ENCODE peak calls at places on chromosomes 16 and 17, in four cellular contexts. One of them, this sample, is unnamed.

GRCh38 chr16:76193851-76194620 is 83.2 kb upstream of the CNTNAP4 start:
- DNase-seq in GM12865: no peak
- DNase-seq in stimulated activated CD8-positive, alpha-beta memory T cell treated with anti-CD3 and anti-CD28 coated beads, Interleukin-4, amount 100 ng/mL, for 48 hours: no peak
- DNase-seq in ELR: no peak
- DNase-seq in this sample: no peak

GRCh38 chr17:78558181-78558850 is 18.9 kb downstream of the DNAH17 start:
- DNase-seq in ELR: peak; percentile 46
- DNase-seq in stimulated activated CD8-positive, alpha-beta memory T cell treated with anti-CD3 and anti-CD28 coated beads, Interleukin-4, amount 100 ng/mL, for 48 hours: no peak
- DNase-seq in GM12865: no peak
- DNase-seq in this sample: no peak

GRCh38 chr17:6427284-6427781 is 7.6 kb downstream of the AIPL1 start:
- DNase-seq in GM12865: peak; percentile 74
- DNase-seq in stimulated activated CD8-positive, alpha-beta memory T cell treated with anti-CD3 and anti-CD28 coated beads, Interleukin-4, amount 100 ng/mL, for 48 hours: peak; percentile 63
- DNase-seq in ELR: peak; percentile 40
- DNase-seq in this sample: peak; percentile 50

GRCh38 chr16:15770107-15770506 is 86.7 kb downstream of the MYH11 start:
- DNase-seq in GM12865: no peak
- DNase-seq in ELR: no peak
- DNase-seq in stimulated activated CD8-positive, alpha-beta memory T cell treated with anti-CD3 and anti-CD28 coated beads, Interleukin-4, amount 100 ng/mL, for 48 hours: no peak
- DNase-seq in this sample: no peak

GRCh38 chr17:37221865-37222264 is 153.9 kb upstream of the C17orf78 start:
- DNase-seq in ELR: no peak
- DNase-seq in stimulated activated CD8-positive, alpha-beta memory T cell treated with anti-CD3 and anti-CD28 coated beads, Interleukin-4, amount 100 ng/mL, for 48 hours: no peak
- DNase-seq in GM12865: no peak
- DNase-seq in this sample: no peak

GRCh38 chr17:47102914-47103313 is 86.2 kb downstream of the CDC27 start:
- DNase-seq in ELR: no peak
- DNase-seq in GM12865: no peak
- DNase-seq in stimulated activated CD8-positive, alpha-beta memory T cell treated with anti-CD3 and anti-CD28 coated beads, Interleukin-4, amount 100 ng/mL, for 48 hours: no peak
- DNase-seq in this sample: no peak

GRCh38 chr16:24975428-24975889 is 39.7 kb downstream of the ARHGAP17 start:
- DNase-seq in ELR: peak; percentile 43
- DNase-seq in GM12865: peak; percentile 89
- DNase-seq in stimulated activated CD8-positive, alpha-beta memory T cell treated with anti-CD3 and anti-CD28 coated beads, Interleukin-4, amount 100 ng/mL, for 48 hours: no peak
- DNase-seq in this sample: peak; percentile 66

GRCh38 chr16:56985962-56986360 is 3.4 kb upstream of the NLRC5 start:
- DNase-seq in stimulated activated CD8-positive, alpha-beta memory T cell treated with anti-CD3 and anti-CD28 coated beads, Interleukin-4, amount 100 ng/mL, for 48 hours: no peak
- DNase-seq in GM12865: no peak
- DNase-seq in ELR: no peak
- DNase-seq in this sample: no peak

GRCh38 chr17:79485991-79486390 is 124.9 kb downstream of the RBFOX3 start:
- DNase-seq in stimulated activated CD8-positive, alpha-beta memory T cell treated with anti-CD3 and anti-CD28 coated beads, Interleukin-4, amount 100 ng/mL, for 48 hours: no peak
- DNase-seq in GM12865: no peak
- DNase-seq in ELR: no peak
- DNase-seq in this sample: no peak

GRCh38 chr16:68400083-68400923 is 48.0 kb downstream of the SMPD3 start:
- DNase-seq in ELR: no peak
- DNase-seq in stimulated activated CD8-positive, alpha-beta memory T cell treated with anti-CD3 and anti-CD28 coated beads, Interleukin-4, amount 100 ng/mL, for 48 hours: peak; percentile 46
- DNase-seq in GM12865: no peak
- DNase-seq in this sample: no peak

GRCh38 chr16:67302882-67303434 is 23.6 kb downstream of the KCTD19 start:
- DNase-seq in ELR: no peak
- DNase-seq in GM12865: no peak
- DNase-seq in stimulated activated CD8-positive, alpha-beta memory T cell treated with anti-CD3 and anti-CD28 coated beads, Interleukin-4, amount 100 ng/mL, for 48 hours: no peak
- DNase-seq in this sample: no peak

GRCh38 chr16:75244844-75245758 is 6.3 kb downstream of the BCAR1 start:
- DNase-seq in stimulated activated CD8-positive, alpha-beta memory T cell treated with anti-CD3 and anti-CD28 coated beads, Interleukin-4, amount 100 ng/mL, for 48 hours: no peak
- DNase-seq in GM12865: peak; percentile 43
- DNase-seq in ELR: peak; percentile 98
- DNase-seq in this sample: no peak

GRCh38 chr17:64780096-64781012 is 118.2 kb upstream of the SMURF2 start:
- DNase-seq in ELR: peak; percentile 54
- DNase-seq in GM12865: peak; percentile 55
- DNase-seq in stimulated activated CD8-positive, alpha-beta memory T cell treated with anti-CD3 and anti-CD28 coated beads, Interleukin-4, amount 100 ng/mL, for 48 hours: peak; percentile 83
- DNase-seq in this sample: no peak

GRCh38 chr16:2897110-2897509 is 14.1 kb downstream of the FLYWCH2 start:
- DNase-seq in stimulated activated CD8-positive, alpha-beta memory T cell treated with anti-CD3 and anti-CD28 coated beads, Interleukin-4, amount 100 ng/mL, for 48 hours: no peak
- DNase-seq in ELR: no peak
- DNase-seq in GM12865: peak; percentile 45
- DNase-seq in this sample: no peak

GRCh38 chr17:81865733-81866439 is 5.3 kb downstream of the ARHGDIA start:
- DNase-seq in GM12865: no peak
- DNase-seq in stimulated activated CD8-positive, alpha-beta memory T cell treated with anti-CD3 and anti-CD28 coated beads, Interleukin-4, amount 100 ng/mL, for 48 hours: peak; percentile 39
- DNase-seq in ELR: peak; percentile 32
- DNase-seq in this sample: no peak

GRCh38 chr17:28173071-28173561 is 130.6 kb downstream of the NLK start:
- DNase-seq in stimulated activated CD8-positive, alpha-beta memory T cell treated with anti-CD3 and anti-CD28 coated beads, Interleukin-4, amount 100 ng/mL, for 48 hours: no peak
- DNase-seq in ELR: no peak
- DNase-seq in GM12865: no peak
- DNase-seq in this sample: no peak

GRCh38 chr17:75778861-75779249 is 5.8 kb upstream of the UNK start:
- DNase-seq in stimulated activated CD8-positive, alpha-beta memory T cell treated with anti-CD3 and anti-CD28 coated beads, Interleukin-4, amount 100 ng/mL, for 48 hours: peak; percentile 81
- DNase-seq in ELR: no peak
- DNase-seq in GM12865: peak; percentile 82
- DNase-seq in this sample: peak; percentile 76

GRCh38 chr17:49016775-49017463 is 19.7 kb downstream of the IGF2BP1 start:
- DNase-seq in GM12865: no peak
- DNase-seq in ELR: peak; percentile 87
- DNase-seq in stimulated activated CD8-positive, alpha-beta memory T cell treated with anti-CD3 and anti-CD28 coated beads, Interleukin-4, amount 100 ng/mL, for 48 hours: no peak
- DNase-seq in this sample: no peak

GRCh38 chr16:67403976-67404555 is 10.8 kb upstream of the TPPP3 start:
- DNase-seq in GM12865: no peak
- DNase-seq in ELR: no peak
- DNase-seq in stimulated activated CD8-positive, alpha-beta memory T cell treated with anti-CD3 and anti-CD28 coated beads, Interleukin-4, amount 100 ng/mL, for 48 hours: no peak
- DNase-seq in this sample: no peak

GRCh38 chr16:74107795-74108610 is 188.6 kb upstream of the PSMD7 start:
- DNase-seq in stimulated activated CD8-positive, alpha-beta memory T cell treated with anti-CD3 and anti-CD28 coated beads, Interleukin-4, amount 100 ng/mL, for 48 hours: peak; percentile 52
- DNase-seq in GM12865: peak; percentile 48
- DNase-seq in ELR: peak; percentile 38
- DNase-seq in this sample: peak; percentile 49

GRCh38 chr17:63571632-63572310 is 21.5 kb downstream of the DCAF7 start:
- DNase-seq in stimulated activated CD8-positive, alpha-beta memory T cell treated with anti-CD3 and anti-CD28 coated beads, Interleukin-4, amount 100 ng/mL, for 48 hours: no peak
- DNase-seq in ELR: peak; percentile 88
- DNase-seq in GM12865: no peak
- DNase-seq in this sample: no peak

GRCh38 chr16:28140788-28141618 is 70.8 kb downstream of the XPO6 start:
- DNase-seq in ELR: no peak
- DNase-seq in stimulated activated CD8-positive, alpha-beta memory T cell treated with anti-CD3 and anti-CD28 coated beads, Interleukin-4, amount 100 ng/mL, for 48 hours: peak; percentile 62
- DNase-seq in GM12865: peak; percentile 86
- DNase-seq in this sample: peak; percentile 78

GRCh38 chr17:40707720-40708119 is 4.2 kb upstream of the KRT24 start:
- DNase-seq in ELR: peak; percentile 7
- DNase-seq in stimulated activated CD8-positive, alpha-beta memory T cell treated with anti-CD3 and anti-CD28 coated beads, Interleukin-4, amount 100 ng/mL, for 48 hours: no peak
- DNase-seq in GM12865: no peak
- DNase-seq in this sample: no peak

GRCh38 chr16:27461483-27462171 is 59.7 kb downstream of the IL21R start:
- DNase-seq in GM12865: no peak
- DNase-seq in stimulated activated CD8-positive, alpha-beta memory T cell treated with anti-CD3 and anti-CD28 coated beads, Interleukin-4, amount 100 ng/mL, for 48 hours: no peak
- DNase-seq in ELR: no peak
- DNase-seq in this sample: no peak

GRCh38 chr16:16124974-16125373 is 98.3 kb downstream of the ABCC6 start:
- DNase-seq in GM12865: no peak
- DNase-seq in ELR: no peak
- DNase-seq in stimulated activated CD8-positive, alpha-beta memory T cell treated with anti-CD3 and anti-CD28 coated beads, Interleukin-4, amount 100 ng/mL, for 48 hours: no peak
- DNase-seq in this sample: no peak

GRCh38 chr16:18933501-18933900 is 7.3 kb upstream of the SMG1 start:
- DNase-seq in stimulated activated CD8-positive, alpha-beta memory T cell treated with anti-CD3 and anti-CD28 coated beads, Interleukin-4, amount 100 ng/mL, for 48 hours: no peak
- DNase-seq in GM12865: no peak
- DNase-seq in ELR: no peak
- DNase-seq in this sample: no peak